ENCODE peak calls at places on chromosome 4, in four cellular contexts. T, H, V and Q are unnamed samples.

GRCh38 chr4:76067652-76068286 is 6.7 kb upstream of the ART3 start:
- DNase-seq in H (peak), T (peak), V (no peak), Q (peak)

GRCh38 chr4:53436251-53436650 is 58.8 kb downstream of the FIP1L1 start:
- DNase-seq in H (no peak), T (no peak), V (no peak), Q (no peak)

GRCh38 chr4:111678466-111678865 is 466.8 kb upstream of the FAM241A start:
- DNase-seq in T (no peak), H (no peak), V (no peak), Q (no peak)

GRCh38 chr4:153241970-153242847 is 38.0 kb downstream of the TRIM2 start:
- DNase-seq in T (no peak), H (no peak), V (no peak), Q (no peak)

GRCh38 chr4:143381171-143382118 is 44.8 kb downstream of the GAB1 start:
- DNase-seq in T (no peak), H (peak), V (no peak), Q (peak)

GRCh38 chr4:145956288-145956890 is 17.8 kb upstream of the ZNF827 start:
- DNase-seq in H (no peak), T (peak), V (no peak), Q (peak)

GRCh38 chr4:100240008-100240407 is 49.7 kb upstream of the DDIT4L start:
- DNase-seq in T (no peak), H (no peak), V (no peak), Q (no peak)

GRCh38 chr4:77804471-77804870 is 14.7 kb downstream of the CNOT6L start:
- DNase-seq in H (no peak), V (no peak), T (no peak), Q (no peak)

GRCh38 chr4:13542577-13543042 is 1.7 kb downstream of the NKX3-2 start:
- DNase-seq in V (peak), H (no peak), T (no peak), Q (no peak)

GRCh38 chr4:149223659-149224058 is 592.0 kb downstream of the IQCM start:
- DNase-seq in T (no peak), V (no peak), H (no peak), Q (no peak)

GRCh38 chr4:74615411-74615810 is 170.5 kb downstream of the AREG start:
- DNase-seq in H (no peak), T (no peak), V (no peak), Q (no peak)

GRCh38 chr4:151717909-151718613 is 42.7 kb downstream of the GATB start:
- DNase-seq in V (no peak), H (no peak), T (no peak), Q (no peak)

GRCh38 chr4:105709081-105709450 is 482 bp downstream of the GSTCD start:
- DNase-seq in H (no peak), V (no peak), T (peak), Q (no peak)

GRCh38 chr4:82745173-82745842 is 53.3 kb downstream of the SCD5 start:
- DNase-seq in T (no peak), H (no peak), V (no peak), Q (no peak)

GRCh38 chr4:86359944-86360478 is at the start of gene MAPK10:
- DNase-seq in V (peak), T (peak), H (peak), Q (no peak)

GRCh38 chr4:139665690-139666529 is at the start of gene MGST2:
- DNase-seq in H (peak), V (peak), T (no peak), Q (peak)

GRCh38 chr4:13182136-13182535 is 302.0 kb downstream of the RAB28 start:
- DNase-seq in H (no peak), T (no peak), V (no peak), Q (no peak)

GRCh38 chr4:113012122-113012725 is 37.2 kb upstream of the ANK2 start:
- DNase-seq in T (no peak), H (no peak), V (no peak), Q (no peak)

GRCh38 chr4:128859887-128860774 is 50.6 kb downstream of the JADE1 start:
- DNase-seq in V (no peak), H (no peak), T (no peak), Q (no peak)

GRCh38 chr4:100889401-100889800 is 371.6 kb upstream of the EMCN start:
- DNase-seq in H (no peak), T (no peak), V (no peak), Q (no peak)

GRCh38 chr4:88335092-88335665 is 43.5 kb upstream of the HERC6 start:
- DNase-seq in T (no peak), V (no peak), H (no peak), Q (no peak)

GRCh38 chr4:41935652-41936021 is 408 bp downstream of the TMEM33 start:
- DNase-seq in T (no peak), H (no peak), V (no peak), Q (no peak)

GRCh38 chr4:119041951-119042560 is 93.6 kb upstream of the MYOZ2 start:
- DNase-seq in T (peak), V (no peak), H (peak), Q (peak)

GRCh38 chr4:172147702-172148101 is 334.5 kb downstream of the GALNTL6 start:
- DNase-seq in V (no peak), H (no peak), T (no peak), Q (no peak)

GRCh38 chr4:659851-660250 is 14.2 kb downstream of the ATP5ME start:
- DNase-seq in H (no peak), V (peak), T (peak), Q (no peak)

GRCh38 chr4:144336633-144337032 is 196.1 kb upstream of the GYPA start:
- DNase-seq in V (no peak), T (no peak), H (no peak), Q (no peak)

GRCh38 chr4:47729086-47729763 is 108.6 kb downstream of the CORIN start:
- DNase-seq in H (no peak), V (no peak), T (no peak), Q (no peak)

GRCh38 chr4:101367201-101367600 is 19.9 kb upstream of the PPP3CA start:
- DNase-seq in H (no peak), T (no peak), V (no peak), Q (no peak)

GRCh38 chr4:40417941-40418340 is 82.8 kb downstream of the CHRNA9 start:
- DNase-seq in T (no peak), V (no peak), H (no peak), Q (no peak)

GRCh38 chr4:54976682-54977081 is 148.7 kb downstream of the KDR start:
- DNase-seq in V (no peak), H (no peak), T (no peak), Q (no peak)